ENCODE peak calls at places on chromosomes 3 and 15, in seven cellular contexts. W is activated CD8-positive, alpha-beta memory T cell treated with anti-CD3 and anti-CD28 coated beads for 24 hours; K is progenitor cell of endocrine pancreas; Y is activated CD4-positive, CD25-positive, alpha-beta regulatory T cell treated with anti-CD3 and anti-CD28 coated beads, Interleukin-2, amount 50 U/mL, for 16 hours; P is left colon; C is stimulated activated CD4-positive, alpha-beta T cell treated with anti-CD3 and anti-CD28 coated beads, Interleukin-12 subunit alpha, Interleukin-12 subunit beta, amount 100 ng/mL, for 48 hours; N is cardiac septum. T is an unnamed sample.

GRCh38 chr15:69194854-69195253 is 34.4 kb downstream of the GLCE start:
- DNase-seq in C (no peak), N (no peak), P (no peak), Y (no peak), W (no peak), K (no peak), T (no peak)

GRCh38 chr15:87477759-87478687 is 778.5 kb downstream of the NTRK3 start:
- DNase-seq in K (no peak), N (no peak), W (no peak), Y (no peak), P (no peak), C (no peak), T (peak; percentile 40)

GRCh38 chr15:70768247-70768883 is 5.0 kb upstream of the UACA start:
- DNase-seq in W (no peak), P (no peak), Y (no peak), K (no peak), N (no peak), C (no peak), T (no peak)

GRCh38 chr3:99614768-99615167 is 23.6 kb upstream of the COL8A1 start:
- DNase-seq in W (no peak), N (no peak), P (no peak), C (no peak), K (no peak), Y (no peak), T (no peak)

GRCh38 chr3:128736598-128736997 is 10.6 kb downstream of the RAB7A start:
- DNase-seq in W (no peak), N (no peak), P (no peak), K (no peak), Y (no peak), C (no peak), T (no peak)

GRCh38 chr3:98730338-98730737 is 32.8 kb upstream of the ST3GAL6 start:
- DNase-seq in N (no peak), K (no peak), P (no peak), Y (no peak), C (no peak), W (no peak), T (no peak)

GRCh38 chr3:168414149-168414548 is 318.4 kb upstream of the GOLIM4 start:
- DNase-seq in P (no peak), Y (no peak), C (no peak), K (no peak), N (no peak), W (no peak), T (no peak)

GRCh38 chr15:96732704-96733103 is 402.2 kb downstream of the NR2F2 start:
- DNase-seq in K (no peak), W (no peak), Y (no peak), P (no peak), N (no peak), C (no peak), T (no peak)

GRCh38 chr15:66907826-66908502 is 157.4 kb upstream of the SMAD3 start:
- DNase-seq in N (peak; percentile 79), P (peak; percentile 42), W (no peak), Y (no peak), C (no peak), K (no peak), T (no peak)

GRCh38 chr15:64651573-64652260 is 123.7 kb downstream of the RBPMS2 start:
- DNase-seq in K (no peak), C (peak; percentile 36), W (peak; percentile 64), N (no peak), P (no peak), Y (peak; percentile 13), T (no peak)

GRCh38 chr15:23642413-23643044 is 5.1 kb downstream of the MAGEL2 start:
- DNase-seq in P (peak; percentile 63), W (peak; percentile 64), Y (no peak), K (no peak), N (no peak), C (peak; percentile 50), T (no peak)

GRCh38 chr15:80836223-80836622 is 57.1 kb downstream of the CEMIP start:
- DNase-seq in C (no peak), W (no peak), N (no peak), Y (no peak), P (no peak), K (no peak), T (no peak)

GRCh38 chr3:37026851-37027250 is 33.5 kb downstream of the MLH1 start:
- DNase-seq in N (no peak), K (no peak), W (no peak), P (no peak), Y (no peak), C (no peak), T (no peak)

GRCh38 chr15:60096157-60096556 is 92.0 kb downstream of the FOXB1 start:
- DNase-seq in Y (no peak), N (no peak), K (no peak), P (no peak), W (no peak), C (no peak), T (no peak)

GRCh38 chr15:60649845-60650548 is 171.1 kb upstream of the ICE2 start:
- DNase-seq in P (no peak), C (peak; percentile 36), W (peak; percentile 73), K (no peak), N (no peak), Y (no peak), T (no peak)

GRCh38 chr3:183506674-183507290 is 48.7 kb downstream of the KLHL6 start:
- DNase-seq in Y (no peak), C (no peak), N (no peak), W (no peak), P (no peak), K (no peak), T (no peak)

GRCh38 chr3:189267981-189268613 is 96.3 kb downstream of the TPRG1 start:
- DNase-seq in C (no peak), P (no peak), N (no peak), K (no peak), W (no peak), Y (no peak), T (no peak)

GRCh38 chr3:172464306-172464705 is 16.1 kb upstream of the GHSR start:
- DNase-seq in P (no peak), C (no peak), W (no peak), K (no peak), N (no peak), Y (no peak), T (no peak)

GRCh38 chr3:131725414-131725813 is 222.6 kb upstream of the MRPL3 start:
- DNase-seq in N (no peak), P (no peak), Y (no peak), W (no peak), C (no peak), K (no peak), T (no peak)

GRCh38 chr15:48644498-48644826 is 1.0 kb downstream of the FBN1 start:
- DNase-seq in Y (no peak), K (no peak), W (no peak), C (no peak), N (no peak), P (peak; percentile 12), T (no peak)

GRCh38 chr15:65246026-65246714 is 34.9 kb upstream of the CILP start:
- DNase-seq in C (no peak), N (no peak), P (no peak), Y (no peak), K (no peak), W (no peak), T (no peak)

GRCh38 chr3:36677331-36678007 is 86.9 kb downstream of the DCLK3 start:
- DNase-seq in N (no peak), P (no peak), Y (no peak), C (no peak), W (no peak), K (no peak), T (peak; percentile 71)

GRCh38 chr15:67569668-67570067 is 27.2 kb downstream of the MAP2K5 start:
- DNase-seq in W (no peak), K (no peak), C (no peak), N (no peak), Y (no peak), P (no peak), T (no peak)

GRCh38 chr3:113897373-113897777 is 50.4 kb upstream of the ZDHHC23 start:
- DNase-seq in C (no peak), W (no peak), P (no peak), Y (no peak), N (no peak), K (no peak), T (no peak)

GRCh38 chr3:183485093-183485492 is 56.7 kb upstream of the MCF2L2 start:
- DNase-seq in C (no peak), W (peak; percentile 33), Y (no peak), P (no peak), N (no peak), K (no peak), T (no peak)

GRCh38 chr15:64717735-64718495 is 57.5 kb downstream of the RBPMS2 start:
- DNase-seq in N (no peak), P (no peak), C (no peak), Y (no peak), W (no peak), K (no peak), T (no peak)

GRCh38 chr3:42683875-42684593 is 1.3 kb upstream of the KLHL40 start:
- DNase-seq in C (peak; percentile 56), K (no peak), P (peak; percentile 51), N (peak; percentile 81), W (no peak), Y (no peak), T (peak; percentile 80)

GRCh38 chr3:82715091-82715856 is 953.8 kb upstream of the GBE1 start:
- DNase-seq in Y (no peak), N (no peak), P (no peak), W (no peak), K (no peak), C (no peak), T (no peak)

GRCh38 chr15:39666671-39667070 is 85.8 kb downstream of the THBS1 start:
- DNase-seq in N (no peak), P (no peak), W (no peak), Y (no peak), K (no peak), C (no peak), T (peak; percentile 82)

GRCh38 chr3:128006471-128007424 is 45.5 kb upstream of the SEC61A1 start:
- DNase-seq in Y (no peak), N (no peak), P (no peak), K (no peak), W (no peak), C (no peak), T (no peak)

GRCh38 chr15:69042531-69042930 is 28.0 kb downstream of the NOX5 start:
- DNase-seq in Y (no peak), N (peak; percentile 33), C (no peak), K (no peak), W (no peak), P (no peak), T (no peak)

GRCh38 chr15:90059208-90059985 is 42.9 kb downstream of the IDH2 start:
- DNase-seq in W (peak; percentile 88), Y (peak; percentile 48), C (peak; percentile 76), K (no peak), P (peak; percentile 85), N (peak; percentile 95), T (no peak)

GRCh38 chr3:30554317-30554690 is 52.1 kb upstream of the TGFBR2 start:
- DNase-seq in P (no peak), K (no peak), C (no peak), N (no peak), W (no peak), Y (no peak), T (no peak)

GRCh38 chr15:33621156-33621555 is 310.4 kb downstream of the RYR3 start:
- DNase-seq in N (no peak), C (no peak), Y (no peak), P (no peak), W (no peak), K (no peak), T (no peak)

GRCh38 chr3:46096781-46097180 is 69.5 kb upstream of the XCR1 start:
- DNase-seq in P (no peak), C (no peak), W (no peak), K (no peak), N (no peak), Y (no peak), T (no peak)

GRCh38 chr3:159964166-159964973 is 24.3 kb upstream of the IL12A start:
- DNase-seq in K (no peak), C (no peak), Y (no peak), P (no peak), N (no peak), W (no peak), T (no peak)